ENCODE peak calls at places on chromosomes 3 and 15, in ten cellular contexts. Z, K, S, O, I, F, Q, R, L and C are unnamed samples.
A peak's percentile ranks its signal among the peaks of the same experiment; 100 is the strongest.

GRCh38 chr3:125350597-125350996 is 24.5 kb downstream of the ZNF148 start:
- DNase-seq in Q (no peak), O (no peak), R (no peak), Z (no peak), S (no peak), K (no peak), I (no peak), F (no peak), L (no peak), C (no peak)

GRCh38 chr3:154193174-154193573 is 72.0 kb downstream of the ARHGEF26 start:
- DNase-seq in K (no peak), L (no peak), R (no peak), Q (no peak), O (no peak), F (no peak), S (no peak), I (no peak), Z (no peak), C (no peak)

GRCh38 chr3:147411235-147411607 is 2.1 kb downstream of the ZIC1 start:
- DNase-seq in F (peak; percentile 44), I (no peak), K (no peak), R (peak; percentile 69), Z (no peak), S (no peak), Q (no peak), O (no peak), L (no peak), C (no peak)

GRCh38 chr3:131218196-131218595 is 163.4 kb upstream of the NUDT16 start:
- DNase-seq in F (no peak), L (no peak), Z (no peak), Q (no peak), R (no peak), K (no peak), I (no peak), S (no peak), O (no peak), C (no peak)

GRCh38 chr3:103052236-103052830 is 617.5 kb downstream of the ZPLD1 start:
- DNase-seq in Q (no peak), F (no peak), Z (peak; percentile 52), S (no peak), K (no peak), R (no peak), O (peak; percentile 24), I (no peak), L (peak; percentile 33), C (no peak)

GRCh38 chr3:197256836-197257444 is 41.5 kb downstream of the DLG1 start:
- DNase-seq in F (no peak), I (no peak), K (no peak), Q (peak; percentile 89), Z (peak; percentile 49), R (no peak), S (no peak), L (peak; percentile 52), O (peak; percentile 22), C (no peak)

GRCh38 chr15:82533801-82534200 is 6.5 kb downstream of the RPS17 start:
- DNase-seq in L (no peak), I (peak; percentile 63), R (no peak), S (no peak), Z (no peak), K (peak; percentile 25), O (no peak), Q (no peak), F (no peak), C (no peak)

GRCh38 chr3:173371848-173372487 is 25.6 kb upstream of the NLGN1 start:
- DNase-seq in F (peak; percentile 8), R (peak; percentile 36), O (peak; percentile 24), L (peak; percentile 42), Z (peak; percentile 29), S (no peak), K (peak; percentile 35), Q (no peak), I (no peak), C (no peak)

GRCh38 chr15:70111203-70112017 is 13.7 kb upstream of the TLE3 start:
- DNase-seq in K (peak; percentile 87), O (peak; percentile 72), S (no peak), L (peak; percentile 93), Q (peak; percentile 50), R (peak; percentile 97), Z (peak; percentile 85), I (no peak), F (peak; percentile 93), C (no peak)

GRCh38 chr3:160677459-160677901 is 520 bp downstream of the ARL14 start:
- DNase-seq in K (no peak), Z (peak; percentile 36), Q (no peak), L (no peak), F (no peak), I (no peak), S (no peak), O (peak; percentile 51), R (peak; percentile 85), C (no peak)

GRCh38 chr15:56759450-56759845 is 26.1 kb upstream of the ZNF280D start:
- DNase-seq in Q (no peak), L (peak; percentile 24), I (peak; percentile 77), R (no peak), O (peak; percentile 19), Z (no peak), F (no peak), K (no peak), S (no peak), C (no peak)

GRCh38 chr3:185401319-185401955 is 38.5 kb downstream of the MAP3K13 start:
- DNase-seq in K (no peak), Z (no peak), S (no peak), L (no peak), O (no peak), I (no peak), F (no peak), Q (no peak), R (no peak), C (no peak)

GRCh38 chr3:169029674-169030285 is 633.7 kb downstream of the MECOM start:
- DNase-seq in R (no peak), L (no peak), S (no peak), Z (no peak), O (no peak), K (no peak), I (no peak), Q (no peak), F (no peak), C (no peak)

GRCh38 chr15:65038428-65038827 is 6.8 kb upstream of the SLC51B start:
- DNase-seq in I (no peak), Z (peak; percentile 11), K (no peak), O (no peak), F (no peak), L (no peak), S (no peak), Q (no peak), R (no peak), C (no peak)

GRCh38 chr3:59563966-59564365 is 514.1 kb upstream of the CFAP20DC start:
- DNase-seq in Q (no peak), S (no peak), R (no peak), K (no peak), O (no peak), L (no peak), Z (no peak), I (no peak), F (no peak), C (no peak)

GRCh38 chr3:99659032-99659431 is 20.6 kb downstream of the COL8A1 start:
- DNase-seq in S (no peak), F (no peak), I (peak; percentile 75), Z (no peak), Q (no peak), O (no peak), L (no peak), K (no peak), R (no peak), C (no peak)

DNA sequence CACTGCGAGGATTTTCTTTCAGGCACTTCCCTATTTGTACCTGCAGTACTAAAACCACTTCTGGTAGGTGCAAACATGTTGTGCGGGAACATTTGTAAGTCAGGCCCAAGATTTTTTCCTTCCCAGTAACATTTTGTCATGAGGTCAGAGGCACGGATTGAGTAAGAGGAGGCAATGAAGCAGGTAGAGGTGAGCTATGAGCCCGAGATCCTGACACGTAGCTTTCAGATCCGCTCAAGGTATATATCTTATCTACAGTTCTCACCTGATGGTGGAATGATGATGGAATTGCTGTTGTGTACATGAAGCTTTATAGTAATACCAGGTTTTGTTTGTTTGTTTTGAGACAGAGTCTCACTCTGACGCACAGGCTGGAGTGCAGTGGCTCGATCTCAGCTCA is 497.5 kb downstream of the NR2F2 start:
- DNase-seq in L (no peak), Q (no peak), O (no peak), S (no peak), K (no peak), R (no peak), F (no peak), I (no peak), Z (no peak), C (no peak)
- H3K4me1 ChIP-seq in L (no peaks in the 10 kb centered on the region), Q (no peaks in the 10 kb centered on the region), O (no peaks in the 10 kb centered on the region), S (no peaks in the 10 kb centered on the region), K (no peaks in the 10 kb centered on the region), R (no peaks in the 10 kb centered on the region), F (no peaks in the 10 kb centered on the region), I (no peaks in the 10 kb centered on the region), Z (no peaks in the 10 kb centered on the region), C (no peaks in the 10 kb centered on the region)

DNA sequence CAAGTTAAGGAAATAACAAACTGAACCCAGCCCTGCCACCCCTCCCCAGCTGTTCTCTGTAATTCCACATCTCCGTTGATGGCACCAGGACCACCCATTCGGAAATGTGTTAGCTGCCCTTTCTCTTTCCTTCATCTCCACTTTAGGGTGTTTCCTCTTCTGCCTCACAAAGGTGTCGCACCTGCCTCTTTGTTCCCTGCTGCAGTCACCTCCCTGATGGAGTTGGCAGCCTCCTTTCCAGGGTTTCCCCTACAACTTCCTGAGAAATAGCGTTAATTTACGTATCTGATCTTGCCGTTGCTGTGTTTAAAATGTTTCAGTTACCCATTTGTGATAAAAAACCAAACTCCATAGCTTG is 57.3 kb downstream of the GPR171 start:
- DNase-seq in O (no peak), Q (no peak), K (peak; percentile 42), L (no peak), F (no peak), S (no peak), R (no peak), Z (no peak), I (no peak), C (no peak)
- H3K27ac ChIP-seq in O (no peak overlapping the region), Q (no peak overlapping the region), K (no peak overlapping the region), L (no peak overlapping the region), F (no peak overlapping the region), S (no peak overlapping the region), R (no peak overlapping the region), Z (no peak overlapping the region), I (no peak overlapping the region), C (no peak overlapping the region)

DNA sequence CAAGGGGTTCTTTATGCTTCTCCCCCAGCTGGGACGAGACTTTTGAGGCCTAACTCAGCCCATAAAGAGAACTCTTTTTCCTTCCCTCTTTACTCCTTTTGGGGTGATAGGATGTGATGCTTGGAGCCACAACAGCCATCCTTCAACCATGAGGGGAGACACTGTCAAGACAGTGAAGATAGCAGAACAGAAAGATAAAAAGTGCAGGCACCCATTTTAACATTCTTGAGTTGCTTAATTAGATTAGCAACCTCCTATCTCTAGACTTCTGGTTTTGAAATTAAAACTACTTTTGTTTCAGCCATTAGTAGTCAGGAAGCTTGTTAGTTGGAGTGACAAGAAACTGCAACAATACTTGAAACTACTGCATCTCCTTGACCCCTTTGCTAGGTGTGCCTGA is 6.5 kb downstream of the GPR27 start:
- DNase-seq in L (no peak), K (no peak), O (no peak), S (no peak), R (no peak), F (no peak), Q (no peak), Z (no peak), I (no peak), C (no peak)
- H3K27me3 ChIP-seq in L (no peaks in the 10 kb centered on the region), K (no peaks in the 10 kb centered on the region), O (no peaks in the 10 kb centered on the region), S (peaks cover 8% of the 10 kb centered on the region), R (peaks cover 3% of the 10 kb centered on the region), F (peaks cover 49% of the 10 kb centered on the region), Q (no peaks in the 10 kb centered on the region), Z (no peaks in the 10 kb centered on the region), I (peaks cover 8% of the 10 kb centered on the region), C (peaks cover 3% of the 10 kb centered on the region)

GRCh38 chr15:52505141-52505540 is 23.5 kb downstream of the MYO5A start:
- DNase-seq in I (no peak), R (no peak), O (no peak), Z (no peak), F (no peak), L (no peak), K (no peak), Q (no peak), S (no peak), C (no peak)
- H3K4me1 ChIP-seq in I (peaks cover 15% of the 10 kb centered on the region), R (no peaks in the 10 kb centered on the region), O (no peaks in the 10 kb centered on the region), Z (no peaks in the 10 kb centered on the region), F (no peaks in the 10 kb centered on the region), L (no peaks in the 10 kb centered on the region), K (no peaks in the 10 kb centered on the region), Q (peaks cover 60% of the 10 kb centered on the region), S (peaks cover 6% of the 10 kb centered on the region), C (no peaks in the 10 kb centered on the region)